ENCODE peak calls at places on chromosome 18, in ten cellular contexts. K, W, D, L, N, Z, S, O, T and M are unnamed samples.

GRCh38 chr18:26777316-26778053 is 88.0 kb downstream of the AQP4 start:
- DNase-seq in K (no peak), W (no peak), D (no peak), L (no peak), N (no peak), Z (no peak), S (no peak), O (no peak), T (no peak), M (no peak)

GRCh38 chr18:36888778-36889177 is 59.9 kb downstream of the KIAA1328 start:
- DNase-seq in K (no peak), W (no peak), D (no peak), L (no peak), N (no peak), Z (no peak), S (no peak), O (no peak), T (no peak), M (no peak)

GRCh38 chr18:70068981-70069380 is 121.3 kb upstream of the CD226 start:
- DNase-seq in K (no peak), W (no peak), D (no peak), L (no peak), N (no peak), Z (no peak), S (no peak), O (no peak), T (no peak), M (no peak)

GRCh38 chr18:74465775-74466174 is 8.7 kb upstream of the DIPK1C start:
- DNase-seq in K (no peak), W (no peak), D (no peak), L (no peak), N (no peak), Z (no peak), S (no peak), O (no peak), T (no peak), M (no peak)

GRCh38 chr18:24530630-24531111 is 70.2 kb downstream of the HRH4 start:
- DNase-seq in K (peak; percentile 54), W (no peak), D (no peak), L (peak; percentile 14), N (no peak), Z (no peak), S (peak; percentile 61), O (no peak), T (no peak), M (no peak)

GRCh38 chr18:48534364-48534763 is 4.5 kb upstream of the CTIF start:
- DNase-seq in K (peak; percentile 75), W (no peak), D (no peak), L (no peak), N (no peak), Z (no peak), S (no peak), O (no peak), T (no peak), M (peak; percentile 23)

GRCh38 chr18:48851563-48851962 is 99.2 kb downstream of the SMAD7 start:
- DNase-seq in K (no peak), W (no peak), D (no peak), L (no peak), N (no peak), Z (peak; percentile 54), S (peak; percentile 71), O (no peak), T (no peak), M (peak; percentile 83)

GRCh38 chr18:55641501-55641900 is 53.5 kb upstream of the TCF4 start:
- DNase-seq in K (no peak), W (no peak), D (no peak), L (no peak), N (no peak), Z (no peak), S (no peak), O (no peak), T (no peak), M (no peak)

GRCh38 chr18:44342167-44342566 is 338.5 kb upstream of the SETBP1 start:
- DNase-seq in K (no peak), W (no peak), D (no peak), L (no peak), N (no peak), Z (no peak), S (no peak), O (no peak), T (no peak), M (no peak)

GRCh38 chr18:48098007-48098406 is 167.5 kb upstream of the SMAD2 start:
- DNase-seq in K (no peak), W (no peak), D (no peak), L (no peak), N (no peak), Z (no peak), S (no peak), O (no peak), T (no peak), M (no peak)

GRCh38 chr18:8744038-8744437 is 38.7 kb downstream of the MTCL1 start:
- DNase-seq in K (no peak), W (no peak), D (no peak), L (no peak), N (no peak), Z (no peak), S (no peak), O (no peak), T (no peak), M (no peak)

GRCh38 chr18:77608807-77609206 is 359.2 kb downstream of the GALR1 start:
- DNase-seq in K (no peak), W (no peak), D (no peak), L (no peak), N (no peak), Z (no peak), S (no peak), O (peak; percentile 58), T (no peak), M (no peak)

GRCh38 chr18:5380581-5380980 is 85.1 kb upstream of the ZBTB14 start:
- DNase-seq in K (no peak), W (no peak), D (no peak), L (no peak), N (no peak), Z (no peak), S (no peak), O (no peak), T (no peak), M (no peak)

GRCh38 chr18:64097497-64097896 is 51.4 kb downstream of the LINC00305 start:
- DNase-seq in K (no peak), W (no peak), D (no peak), L (no peak), N (no peak), Z (no peak), S (no peak), O (no peak), T (no peak), M (no peak)

GRCh38 chr18:69447886-69448285 is 47.2 kb downstream of the DOK6 start:
- DNase-seq in K (no peak), W (no peak), D (no peak), L (no peak), N (no peak), Z (no peak), S (no peak), O (no peak), T (no peak), M (no peak)

GRCh38 chr18:70418551-70419311 is 129.9 kb downstream of the SOCS6 start:
- DNase-seq in K (no peak), W (no peak), D (no peak), L (no peak), N (no peak), Z (no peak), S (no peak), O (no peak), T (no peak), M (no peak)

GRCh38 chr18:10771053-10771709 is 245.4 kb downstream of the NAPG start:
- DNase-seq in K (peak; percentile 1), W (no peak), D (no peak), L (peak; percentile 5), N (no peak), Z (no peak), S (no peak), O (peak; percentile 3), T (no peak), M (no peak)

GRCh38 chr18:27778441-27778840 is 398.5 kb downstream of the CDH2 start:
- DNase-seq in K (peak; percentile 54), W (no peak), D (no peak), L (no peak), N (peak; percentile 29), Z (no peak), S (no peak), O (no peak), T (no peak), M (no peak)

GRCh38 chr18:12861637-12862036 is 22.4 kb downstream of the PTPN2 start:
- DNase-seq in K (no peak), W (no peak), D (no peak), L (no peak), N (no peak), Z (no peak), S (no peak), O (no peak), T (no peak), M (no peak)

GRCh38 chr18:79403723-79404566 is 8.2 kb downstream of the NFATC1 start:
- DNase-seq in K (no peak), W (no peak), D (no peak), L (peak; percentile 0), N (no peak), Z (no peak), S (no peak), O (no peak), T (no peak), M (no peak)

GRCh38 chr18:49018553-49018943 is 67.8 kb upstream of the SMAD7 start:
- DNase-seq in K (no peak), W (no peak), D (no peak), L (no peak), N (no peak), Z (no peak), S (no peak), O (peak; percentile 44), T (no peak), M (peak; percentile 47)

GRCh38 chr18:28792404-28793103 is 615.6 kb upstream of the CDH2 start:
- DNase-seq in K (no peak), W (no peak), D (no peak), L (no peak), N (no peak), Z (no peak), S (no peak), O (no peak), T (no peak), M (no peak)

GRCh38 chr18:1050012-1050657 is 145.5 kb downstream of the ADCYAP1 start:
- DNase-seq in K (peak; percentile 27), W (no peak), D (no peak), L (no peak), N (no peak), Z (no peak), S (no peak), O (no peak), T (no peak), M (no peak)

GRCh38 chr18:77711096-77711495 is 461.4 kb downstream of the GALR1 start:
- DNase-seq in K (peak; percentile 15), W (no peak), D (no peak), L (no peak), N (peak; percentile 8), Z (no peak), S (no peak), O (no peak), T (no peak), M (no peak)

GRCh38 chr18:22913861-22914260 is 19.3 kb upstream of the RBBP8 start:
- DNase-seq in K (no peak), W (no peak), D (no peak), L (no peak), N (no peak), Z (no peak), S (no peak), O (no peak), T (no peak), M (no peak)

GRCh38 chr18:79416022-79416676 is 20.4 kb downstream of the NFATC1 start:
- DNase-seq in K (no peak), W (no peak), D (no peak), L (no peak), N (no peak), Z (no peak), S (no peak), O (no peak), T (no peak), M (no peak)

GRCh38 chr18:6842081-6842480 is 112.6 kb downstream of the ARHGAP28 start:
- DNase-seq in K (no peak), W (no peak), D (no peak), L (no peak), N (no peak), Z (no peak), S (no peak), O (no peak), T (no peak), M (no peak)

GRCh38 chr18:2396162-2396505 is 175.2 kb downstream of the METTL4 start:
- DNase-seq in K (no peak), W (no peak), D (no peak), L (no peak), N (no peak), Z (no peak), S (no peak), O (no peak), T (no peak), M (no peak)